ENCODE peak calls at places on chromosomes 16 and 17, in eight cellular contexts. B is kidney epithelial cell, W is HCT116, I is GM06990, C is HL-60, K is PC-9, R is A549, T is upper lobe of right lung. P is an unnamed sample.

GRCh38 chr17:81029859-81030258 is 5.1 kb upstream of the BAIAP2 start:
- DNase-seq in I (no peak), T (peak; percentile 63), K (no peak), C (no peak), W (no peak), B (no peak), R (no peak), P (no peak)

GRCh38 chr17:61597606-61598005 is 6.6 kb upstream of the NACA2 start:
- DNase-seq in R (no peak), B (no peak), C (no peak), K (no peak), T (no peak), I (no peak), W (no peak), P (no peak)

GRCh38 chr17:44220211-44221071 is 966 bp upstream of the UBTF start:
- DNase-seq in I (peak; percentile 77), K (no peak), R (peak; percentile 64), C (no peak), T (peak; percentile 84), W (no peak), B (no peak), P (peak; percentile 39)

GRCh38 chr17:55607736-55608341 is 96.6 kb upstream of the SMIM36 start:
- DNase-seq in K (peak; percentile 77), W (no peak), T (peak; percentile 65), I (no peak), B (no peak), R (peak; percentile 81), C (no peak), P (no peak)

GRCh38 chr17:64546716-64547115 is 39.9 kb downstream of the CEP95 start:
- DNase-seq in T (no peak), I (no peak), C (no peak), B (no peak), W (no peak), R (no peak), K (no peak), P (no peak)

GRCh38 chr16:58620396-58620795 is 9.2 kb downstream of the CNOT1 start:
- DNase-seq in W (no peak), I (no peak), B (no peak), R (no peak), T (no peak), K (no peak), C (no peak), P (no peak)

GRCh38 chr17:81801327-81801726 is 2.6 kb upstream of the GCGR start:
- DNase-seq in R (no peak), I (no peak), B (no peak), T (no peak), C (no peak), W (no peak), K (no peak), P (no peak)

GRCh38 chr17:11899494-11899893 is 97.8 kb downstream of the ZNF18 start:
- DNase-seq in R (no peak), T (no peak), I (no peak), W (no peak), K (no peak), B (no peak), C (no peak), P (no peak)

GRCh38 chr16:22395960-22396359 is 21.5 kb upstream of the CDR2 start:
- DNase-seq in C (no peak), I (no peak), T (no peak), K (no peak), R (no peak), B (no peak), W (no peak), P (no peak)

GRCh38 chr16:2770057-2770780 is 6.9 kb downstream of the ELOB start:
- DNase-seq in C (peak; percentile 23), K (no peak), R (peak; percentile 55), W (no peak), T (peak; percentile 63), I (no peak), B (no peak), P (no peak)
- TF ChIP-seq CTCF in C (no peak), K (no peak), R (no peak), W (no peak), T (no peak), I (peak; percentile 24), B (peak; percentile 17), P (no peak)

DNA sequence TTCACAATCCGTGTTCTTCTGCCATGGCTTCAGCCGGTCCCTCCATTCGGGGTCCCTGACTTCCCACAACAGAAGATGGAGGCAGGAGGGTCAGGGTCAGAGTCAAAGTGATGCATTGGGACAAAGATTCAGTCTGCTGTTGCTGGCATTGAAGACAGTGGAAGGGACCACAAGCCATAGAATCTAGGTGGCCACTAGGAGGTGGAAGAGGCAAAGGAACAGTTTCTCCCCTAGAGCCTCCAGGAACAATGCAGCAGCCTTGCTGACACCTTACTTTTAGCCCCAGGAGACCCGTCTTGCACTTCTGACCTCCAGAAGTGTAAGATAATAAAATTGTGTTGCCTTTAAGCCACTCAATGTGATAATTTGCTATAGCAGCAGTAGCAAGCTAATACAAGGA is 55.9 kb downstream of the MFSD11 start:
- DNase-seq in W (peak; percentile 53), R (peak; percentile 80), I (no peak), K (no peak), B (no peak), T (no peak), C (no peak), P (no peak)
- TF ChIP-seq CTCF in W (peak; percentile 47), R (peak; percentile 68), I (peak; percentile 49), K (peak; percentile 54), B (peak; percentile 38), T (no peak), C (peak; percentile 42), P (peak; percentile 31)

DNA sequence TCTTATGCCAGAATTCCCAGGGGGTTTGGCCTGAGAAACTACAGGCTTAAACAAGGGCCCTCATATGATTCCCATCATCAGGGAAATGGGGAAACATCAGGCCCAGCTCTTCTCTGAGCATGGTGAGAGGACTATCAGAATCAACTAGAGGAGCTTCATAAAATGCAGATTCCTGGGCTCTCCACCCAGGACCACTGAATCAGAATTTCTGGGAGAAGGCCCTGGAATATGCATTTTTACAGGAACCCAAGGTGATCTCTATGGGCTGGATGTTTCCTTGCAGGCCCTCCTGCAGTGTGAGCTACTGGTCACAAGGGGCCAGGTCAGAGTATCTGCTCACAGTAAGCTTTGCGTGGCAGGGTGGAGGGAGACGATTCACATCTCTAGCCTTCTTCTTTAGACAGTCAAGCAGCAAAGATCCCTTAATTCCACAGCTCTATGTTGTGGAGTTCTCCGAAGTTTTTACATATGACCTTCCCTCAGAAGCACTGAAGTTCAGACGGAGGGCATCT is 38.8 kb upstream of the HOXB13 start:
- DNase-seq in C (no peak), I (no peak), K (no peak), W (no peak), R (no peak), T (peak; percentile 10), B (no peak), P (no peak)
- TF ChIP-seq CTCF in C (no peak), I (no peak), K (no peak), W (no peak), R (no peak), T (no peak), B (no peak), P (no peak)

DNA sequence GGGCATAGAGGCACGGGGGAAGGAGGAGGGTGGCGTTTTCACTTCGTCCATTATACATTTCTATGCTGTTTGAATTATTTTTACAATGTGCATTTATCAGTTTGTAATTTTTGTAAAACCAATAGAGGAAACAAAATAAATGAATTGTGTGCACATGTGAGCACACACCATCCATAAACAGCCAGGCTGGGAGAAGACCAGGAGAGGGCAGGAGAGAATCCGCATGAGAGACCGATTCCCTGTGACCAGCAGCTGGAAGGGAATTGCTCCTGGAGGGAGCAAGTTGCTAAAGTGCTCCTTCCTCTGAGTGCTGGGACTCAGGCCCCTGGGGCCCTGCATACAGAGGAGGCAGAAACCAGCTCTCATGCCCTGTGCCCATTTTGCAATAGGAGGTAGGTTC is 126.0 kb downstream of the ABCC12 start:
- DNase-seq in C (no peak), B (no peak), W (no peak), T (no peak), K (no peak), R (no peak), I (no peak), P (no peak)
- TF ChIP-seq CTCF in C (no peak), B (no peak), W (no peak), T (no peak), K (no peak), R (no peak), I (no peak), P (no peak)

GRCh38 chr16:66925322-66925840 is at the start of gene RRAD:
- DNase-seq in B (peak; percentile 61), C (no peak), W (no peak), K (no peak), R (no peak), I (peak; percentile 41), T (no peak), P (no peak)

GRCh38 chr16:66926171-66926570 is 836 bp upstream of the RRAD start:
- DNase-seq in I (no peak), W (no peak), T (no peak), R (no peak), B (no peak), C (no peak), K (no peak), P (no peak)

GRCh38 chr16:66923247-66923851 is 2.0 kb downstream of the RRAD start:
- DNase-seq in I (no peak), T (no peak), K (no peak), C (no peak), W (no peak), B (no peak), R (no peak), P (no peak)

GRCh38 chr16:66923866-66924265 is 1.5 kb downstream of the RRAD start:
- DNase-seq in B (no peak), I (no peak), R (no peak), W (no peak), C (no peak), K (no peak), T (no peak), P (no peak)

GRCh38 chr16:66924527-66925321 is 611 bp downstream of the RRAD start:
- DNase-seq in K (no peak), C (no peak), R (no peak), W (no peak), I (peak; percentile 41), T (peak; percentile 77), B (no peak), P (peak; percentile 47)
- TF ChIP-seq CTCF in K (no peak), C (peak; percentile 23), R (peak; percentile 56), W (no peak), I (peak; percentile 26), T (peak; percentile 28), B (no peak), P (peak; percentile 60)

GRCh38 chr17:37212184-37212583 is 163.6 kb upstream of the C17orf78 start:
- DNase-seq in B (no peak), C (no peak), W (no peak), T (no peak), R (no peak), I (no peak), K (no peak), P (no peak)
- TF ChIP-seq CTCF in B (peak; percentile 33), C (no peak), W (no peak), T (no peak), R (no peak), I (no peak), K (no peak), P (peak; percentile 27)

P was measured in progenitor cell of endocrine pancreas.